ENCODE peak calls at places on chromosome 9, in eight cellular contexts. A is IMR-90, Y is transverse colon, X is tibial nerve, Q is suprapubic skin, G is adrenal gland, I is stomach, J is heart left ventricle. E is an unnamed sample.
A peak's percentile ranks its signal among the peaks of the same experiment; 100 is the strongest.

GRCh38 chr9:69090943-69091342 is 55.4 kb downstream of the FXN start:
- DNase-seq in G (no peak), J (no peak), X (no peak), Q (no peak), Y (no peak), A (no peak), I (no peak), E (no peak)

GRCh38 chr9:22742401-22742800 is 295.8 kb downstream of the DMRTA1 start:
- DNase-seq in J (no peak), I (no peak), A (no peak), Q (no peak), G (no peak), Y (no peak), X (no peak), E (no peak)

GRCh38 chr9:92661127-92661526 is 8.8 kb downstream of the IPPK start:
- DNase-seq in Q (no peak), J (no peak), I (no peak), A (no peak), Y (no peak), X (no peak), G (no peak), E (no peak)

GRCh38 chr9:89738137-89738932 is 133.5 kb downstream of the GADD45G start:
- DNase-seq in J (no peak), Y (no peak), G (no peak), I (no peak), A (no peak), X (no peak), Q (no peak), E (no peak)

GRCh38 chr9:81596671-81597426 is 92.5 kb downstream of the TLE1 start:
- DNase-seq in X (no peak), Q (no peak), G (no peak), A (no peak), Y (no peak), J (no peak), I (no peak), E (peak; percentile 91)

GRCh38 chr9:129405831-129406220 is 215.1 kb downstream of the C9orf50 start:
- DNase-seq in I (no peak), Y (no peak), A (no peak), J (no peak), X (no peak), G (no peak), Q (no peak), E (no peak)

GRCh38 chr9:6090272-6090671 is 74.8 kb upstream of the RANBP6 start:
- DNase-seq in Y (no peak), Q (no peak), G (no peak), J (peak; percentile 30), I (no peak), X (no peak), A (no peak), E (no peak)

GRCh38 chr9:116942593-116943061 is 255.5 kb downstream of the TRIM32 start:
- DNase-seq in G (no peak), J (no peak), A (no peak), Q (no peak), I (no peak), X (no peak), Y (no peak), E (no peak)

GRCh38 chr9:128169925-128170324 is 9.9 kb downstream of the BBLN start:
- DNase-seq in X (no peak), A (no peak), I (no peak), Y (no peak), J (no peak), Q (no peak), G (no peak), E (no peak)

GRCh38 chr9:85425153-85425611 is 316.6 kb downstream of the AGTPBP1 start:
- DNase-seq in X (peak; percentile 43), I (peak; percentile 55), G (peak; percentile 66), J (peak; percentile 34), Y (peak; percentile 55), Q (no peak), A (no peak), E (peak; percentile 84)

GRCh38 chr9:91364702-91365101 is 3.0 kb upstream of the AUH start:
- DNase-seq in A (no peak), I (no peak), Q (no peak), G (no peak), J (no peak), Y (no peak), X (no peak), E (no peak)

DNA sequence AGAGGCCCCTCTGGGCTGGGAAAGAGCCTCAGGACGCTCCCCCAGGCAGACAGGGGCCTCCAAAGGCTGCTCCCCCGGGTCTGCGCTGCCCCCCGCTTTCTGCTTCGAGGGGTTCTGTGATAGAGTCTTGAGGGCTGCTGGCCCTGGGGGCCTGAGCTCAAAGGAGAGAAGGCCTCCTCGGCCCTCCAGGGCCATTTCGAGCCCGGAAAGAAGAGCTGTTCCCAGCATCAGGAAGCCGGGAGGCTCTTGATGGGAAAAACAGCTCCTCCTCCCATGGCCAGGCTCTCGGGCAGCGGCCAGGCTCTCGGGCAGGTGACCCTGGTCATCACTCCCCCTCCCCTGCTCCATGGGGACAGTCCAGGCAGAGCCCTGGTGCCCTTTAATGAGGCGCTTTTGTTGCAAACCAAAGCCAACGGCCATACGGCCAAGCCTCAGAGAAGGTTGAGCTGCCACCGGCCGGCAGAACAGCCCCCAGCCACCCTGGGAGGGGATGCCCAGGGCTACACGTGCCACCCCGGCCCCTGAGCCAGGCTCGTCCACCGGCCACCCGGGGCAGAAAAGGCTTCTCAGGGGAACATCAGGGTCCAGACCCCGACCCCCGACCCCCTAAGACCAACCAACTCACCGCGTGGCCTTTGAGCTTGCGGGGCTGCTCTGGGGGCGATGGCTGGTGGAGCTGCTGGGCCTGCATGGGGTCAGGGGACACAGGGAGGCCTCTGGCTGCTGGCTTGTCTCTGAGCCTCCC is 16.2 kb upstream of the QSOX2 start:
- DNase-seq in Y (no peak), G (no peak), J (no peak), I (no peak), Q (no peak), X (no peak), A (no peak), E (no peak)
- H3K27me3 ChIP-seq in Y (peaks cover 4% of the 10 kb centered on the region), G (no peaks in the 10 kb centered on the region), J (no peaks in the 10 kb centered on the region), I (peaks cover 17% of the 10 kb centered on the region), Q (peaks cover 12% of the 10 kb centered on the region), X (no peaks in the 10 kb centered on the region), A (peaks cover 28% of the 10 kb centered on the region), E (no peaks in the 10 kb centered on the region)

DNA sequence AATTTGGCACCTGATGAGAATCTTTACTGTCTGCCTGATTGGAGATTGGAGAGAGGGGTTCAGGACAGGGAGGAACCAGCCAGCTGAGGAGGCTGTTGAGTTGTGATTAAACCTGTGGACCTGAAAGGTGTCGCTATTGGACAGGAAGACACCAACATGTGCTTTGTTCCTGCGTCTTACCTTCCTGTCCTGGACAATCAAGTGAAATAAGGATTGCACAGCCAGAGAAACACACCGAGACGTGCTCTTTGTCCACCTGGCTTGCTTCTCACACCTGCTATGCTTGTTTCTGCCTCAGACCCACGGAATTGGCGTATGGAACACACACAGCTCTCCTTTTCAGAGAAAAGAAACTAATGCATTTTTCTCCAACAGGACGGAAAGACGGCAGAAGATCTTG is 57.7 kb upstream of the CTSL start:
- DNase-seq in Q (no peak), I (no peak), G (no peak), Y (no peak), X (no peak), J (no peak), A (no peak), E (no peak)
- TF ChIP-seq POLR2A in Q (no peak), I (no peak), G (no peak), Y (no peak), X (no peak), J (no peak), A (no peak), E (no peak)

GRCh38 chr9:122214507-122214906 is 14.2 kb downstream of the LHX6 start:
- DNase-seq in G (no peak), Y (no peak), A (no peak), X (no peak), I (no peak), Q (no peak), J (no peak), E (no peak)

GRCh38 chr9:122213589-122214413 is 15.0 kb downstream of the LHX6 start:
- DNase-seq in X (no peak), Y (peak; percentile 49), Q (no peak), A (no peak), I (peak; percentile 63), G (peak; percentile 51), J (no peak), E (no peak)

GRCh38 chr9:122216138-122216797 is 12.5 kb downstream of the LHX6 start:
- DNase-seq in J (no peak), Y (no peak), G (no peak), I (no peak), A (no peak), Q (no peak), X (no peak), E (no peak)

GRCh38 chr9:122216798-122217418 is 11.8 kb downstream of the LHX6 start:
- DNase-seq in X (no peak), Y (no peak), A (no peak), Q (no peak), G (no peak), J (no peak), I (no peak), E (no peak)

GRCh38 chr9:122215663-122216062 is 13.1 kb downstream of the LHX6 start:
- DNase-seq in Y (no peak), X (no peak), A (no peak), Q (no peak), J (no peak), I (no peak), G (no peak), E (no peak)
- H3K27me3 ChIP-seq in Y (peaks cover 100% of the 10 kb centered on the region), X (peaks cover 99% of the 10 kb centered on the region), A (peaks cover 92% of the 10 kb centered on the region), Q (peaks cover 95% of the 10 kb centered on the region), J (peaks cover 81% of the 10 kb centered on the region), I (peaks cover 100% of the 10 kb centered on the region), G (peaks cover 64% of the 10 kb centered on the region), E (peaks cover 19% of the 10 kb centered on the region)

GRCh38 chr9:27530915-27531762 is 1.5 kb upstream of the MOB3B start:
- DNase-seq in G (no peak), Q (no peak), A (no peak), I (no peak), X (no peak), J (no peak), Y (no peak), E (no peak)

GRCh38 chr9:27529316-27530278 is at the start of gene MOB3B:
- DNase-seq in X (peak; percentile 78), Y (peak; percentile 88), J (peak; percentile 86), Q (peak; percentile 89), I (peak; percentile 87), A (peak; percentile 50), G (peak; percentile 88), E (peak; percentile 60)

GRCh38 chr9:27528886-27529315 is 713 bp downstream of the MOB3B start:
- DNase-seq in X (peak; percentile 30), Y (peak; percentile 68), Q (peak; percentile 89), J (peak; percentile 55), G (peak; percentile 43), I (peak; percentile 52), A (no peak), E (peak; percentile 10)

GRCh38 chr9:27527702-27528277 is 1.8 kb downstream of the MOB3B start:
- DNase-seq in G (no peak), A (no peak), J (no peak), I (no peak), Y (no peak), X (no peak), Q (no peak), E (no peak)

DNA sequence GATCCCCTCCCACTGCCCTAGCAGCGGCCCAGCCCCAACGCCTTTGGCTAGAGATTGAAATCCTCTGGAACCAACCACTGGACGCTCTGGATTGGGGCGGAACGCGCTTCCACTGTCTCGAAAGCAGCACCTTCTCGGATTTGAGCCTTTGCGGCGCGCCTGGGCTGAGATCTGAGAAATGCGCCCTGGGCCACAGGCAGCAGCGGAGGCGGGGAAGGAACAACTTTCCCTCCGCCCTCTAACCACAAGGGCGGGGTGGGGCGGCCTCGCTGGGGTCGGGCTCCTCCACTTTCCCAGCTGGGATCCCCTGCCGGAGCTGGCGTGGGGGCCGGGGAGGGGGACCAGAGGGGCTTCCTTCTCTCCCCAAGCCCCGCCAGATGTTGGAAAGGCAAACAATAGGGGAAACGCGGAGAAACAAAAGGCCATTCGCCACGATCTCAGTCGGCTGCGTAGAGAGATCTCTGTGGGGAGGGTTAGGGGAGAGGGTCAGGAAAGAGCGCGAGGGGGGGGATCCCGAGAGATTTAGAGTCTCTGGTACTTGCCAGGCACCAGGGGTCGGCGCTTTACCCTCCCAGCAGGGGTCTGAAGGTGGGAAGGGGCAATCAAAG is 1.2 kb downstream of the MOB3B start:
- DNase-seq in J (peak; percentile 79), A (peak; percentile 21), I (peak; percentile 84), Q (peak; percentile 92), G (peak; percentile 71), Y (peak; percentile 91), X (peak; percentile 72), E (peak; percentile 6)
- TF ChIP-seq POLR2A in J (no peak), A (no peak), I (no peak), Q (peak; percentile 26), G (no peak), Y (peak; percentile 71), X (peak; percentile 62), E (no peak)